ENCODE peak calls at places on chromosome 1, in seven cellular contexts. E is psoas muscle, Q is upper lobe of right lung, N is DND-41, S is OCI-LY7, H is IMR-90, T is GM23248. W is an unnamed sample. For H3K36me3, the result is how much of the 10 kb centered on the place peaks cover.

GRCh38 chr1:63982201-63982600 is 208.4 kb downstream of the ROR1 start:
- DNase-seq in N (no peak), Q (no peak), E (no peak), H (no peak), T (no peak), S (no peak), W (no peak)

GRCh38 chr1:21622466-21623315 is 46.5 kb downstream of the RAP1GAP start:
- DNase-seq in S (no peak), T (peak), E (no peak), H (no peak), Q (peak), N (no peak), W (no peak)

GRCh38 chr1:5235355-5235899 is 581.0 kb downstream of the AJAP1 start:
- DNase-seq in H (no peak), Q (no peak), S (no peak), N (no peak), E (no peak), T (no peak), W (no peak)

GRCh38 chr1:246018146-246018545 is 488.9 kb downstream of the SMYD3 start:
- DNase-seq in N (no peak), T (no peak), S (no peak), E (no peak), H (no peak), Q (no peak), W (no peak)

GRCh38 chr1:181812211-181812610 is 249.3 kb downstream of the ZNF648 start:
- DNase-seq in T (no peak), Q (no peak), E (no peak), H (no peak), S (no peak), N (no peak), W (no peak)

GRCh38 chr1:8595919-8596318 is 221.5 kb downstream of the RERE start:
- DNase-seq in S (no peak), E (no peak), N (no peak), Q (no peak), T (peak), H (peak), W (no peak)

GRCh38 chr1:52725903-52726264 is 369 bp upstream of the ZYG11B start:
- DNase-seq in S (no peak), H (no peak), E (no peak), N (no peak), Q (no peak), T (no peak), W (no peak)

GRCh38 chr1:53506355-53507050 is 47.3 kb downstream of the DMRTB1 start:
- DNase-seq in S (no peak), N (no peak), Q (no peak), E (no peak), T (no peak), H (no peak), W (no peak)

GRCh38 chr1:207069858-207070506 is 16.9 kb downstream of the PFKFB2 start:
- DNase-seq in N (no peak), E (peak), T (no peak), S (no peak), Q (no peak), H (no peak), W (no peak)

GRCh38 chr1:112957133-112957812 is 1.3 kb upstream of the SLC16A1 start:
- DNase-seq in H (peak), N (peak), Q (no peak), T (peak), E (no peak), S (peak), W (peak)

GRCh38 chr1:109208431-109208830 is 5.3 kb upstream of the SARS1 start:
- DNase-seq in S (no peak), Q (no peak), E (no peak), T (no peak), N (no peak), H (no peak), W (no peak)

GRCh38 chr1:223077434-223077833 is 65.6 kb downstream of the TLR5 start:
- DNase-seq in H (no peak), S (no peak), E (no peak), T (no peak), N (no peak), Q (no peak), W (no peak)

GRCh38 chr1:176800978-176801552 is 338.1 kb downstream of the PAPPA2 start:
- DNase-seq in T (no peak), N (no peak), H (no peak), Q (no peak), E (no peak), S (no peak), W (no peak)

GRCh38 chr1:206744683-206745082 is 25.9 kb upstream of the IL19 start:
- DNase-seq in Q (no peak), H (peak), E (no peak), N (no peak), T (peak), S (no peak), W (no peak)

GRCh38 chr1:7549277-7549676 is 221.8 kb upstream of the VAMP3 start:
- DNase-seq in N (peak), E (no peak), S (no peak), H (peak), Q (peak), T (peak), W (no peak)

GRCh38 chr1:172585861-172586260 is 52.9 kb downstream of the SUCO start:
- DNase-seq in H (no peak), E (no peak), S (no peak), Q (no peak), N (no peak), T (peak), W (no peak)
- H3K4me3 ChIP-seq in H (no peak), E (no peak), S (no peak), Q (no peak), N (no peak), T (no peak), W (no peak)

GRCh38 chr1:235317179-235317578 is 10.8 kb downstream of the ARID4B start:
- DNase-seq in Q (no peak), H (no peak), E (no peak), S (no peak), T (peak), N (no peak), W (no peak)

GRCh38 chr1:235315173-235315572 is 12.8 kb downstream of the ARID4B start:
- DNase-seq in E (no peak), Q (no peak), T (no peak), H (no peak), S (no peak), N (no peak), W (no peak)

GRCh38 chr1:235313262-235313661 is 14.7 kb downstream of the ARID4B start:
- DNase-seq in H (no peak), N (no peak), Q (no peak), T (no peak), S (no peak), E (no peak), W (no peak)

GRCh38 chr1:235315735-235316134 is 12.2 kb downstream of the ARID4B start:
- DNase-seq in T (no peak), Q (no peak), H (no peak), S (no peak), E (no peak), N (no peak), W (no peak)

DNA sequence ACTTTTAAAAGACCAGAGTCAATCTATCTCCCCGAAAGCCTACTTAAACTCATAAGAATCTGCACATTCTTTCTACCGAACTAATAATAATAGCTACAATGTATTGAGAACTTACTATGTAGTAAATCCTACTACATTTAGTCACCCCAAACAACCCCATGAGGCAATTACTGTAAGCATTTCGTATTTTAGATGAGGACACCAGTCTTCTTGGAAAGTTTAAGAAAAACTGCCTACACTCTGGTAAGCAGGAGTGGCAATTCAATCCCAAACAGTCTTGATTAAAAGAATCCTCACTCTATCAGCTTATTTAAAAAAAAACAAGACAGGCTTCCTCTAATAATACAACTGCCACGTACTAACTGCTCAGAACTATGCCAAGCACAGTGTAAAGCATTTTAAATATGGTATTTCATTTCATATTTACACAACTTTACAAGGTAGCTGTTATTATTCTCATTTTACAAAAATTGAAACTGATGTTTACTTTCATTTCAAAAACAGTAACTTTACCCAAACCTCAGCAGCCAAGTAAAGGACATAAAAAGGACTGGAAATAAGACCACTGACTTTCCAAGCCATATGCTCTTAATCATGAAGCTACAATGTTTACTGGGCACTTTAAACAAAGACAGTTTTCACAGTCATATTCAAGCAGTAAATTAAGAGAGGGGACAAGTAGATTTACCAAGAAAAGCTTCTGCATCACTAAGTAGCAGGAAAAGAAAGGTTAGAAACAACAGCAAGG is 13.9 kb downstream of the ARID4B start:
- DNase-seq in T (peak), S (no peak), Q (no peak), E (no peak), H (peak), N (no peak), W (no peak)
- H3K27ac ChIP-seq in T (peak), S (no peak), Q (no peak), E (no peak), H (peak), N (peak), W (peak)

GRCh38 chr1:166128195-166128594 is 38.6 kb downstream of the FAM78B start:
- DNase-seq in E (no peak), T (no peak), N (no peak), H (no peak), Q (no peak), S (no peak), W (no peak)
- H3K36me3 ChIP-seq in E (under half), T (under half), N (under half), H (under half), Q (under half), S (under half), W (under half)

GRCh38 chr1:119364640-119365039 is 3.9 kb upstream of the HAO2 start:
- DNase-seq in N (no peak), H (no peak), S (no peak), Q (no peak), T (peak), E (no peak), W (no peak)
- H3K4me3 ChIP-seq in N (no peak), H (no peak), S (no peak), Q (no peak), T (no peak), E (no peak), W (no peak)

DNA sequence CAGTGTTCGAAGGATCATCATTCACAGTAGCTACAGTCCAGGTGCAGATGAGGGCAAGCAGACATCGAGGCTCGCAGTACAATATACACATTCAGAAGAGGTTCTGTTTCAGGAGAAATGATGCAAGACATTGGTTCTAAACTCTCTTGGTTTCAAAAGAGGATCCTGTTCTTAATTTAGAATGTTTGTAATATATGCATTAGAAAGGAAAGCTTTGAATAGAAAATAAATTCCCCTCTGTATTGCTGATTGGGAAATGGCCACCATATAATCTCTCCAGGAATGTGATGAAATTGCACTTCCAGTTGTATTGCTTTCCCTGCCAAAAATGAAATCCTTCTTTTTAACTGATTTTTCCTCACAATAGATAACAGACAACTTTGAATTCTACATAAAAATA is 27.5 kb upstream of the SIPA1L2 start:
- DNase-seq in S (no peak), E (no peak), T (no peak), Q (no peak), H (no peak), N (no peak), W (no peak)
- H3K27ac ChIP-seq in S (no peak), E (no peak), T (no peak), Q (no peak), H (no peak), N (no peak), W (no peak)